ENCODE peak calls at places on chromosome 19, in seven cellular contexts. V, Y, D, L, P, O and A are unnamed samples.

GRCh38 chr19:29404951-29405727 is 120.7 kb upstream of the VSTM2B start:
- DNase-seq in Y (peak), O (no peak), P (peak), L (no peak), V (no peak), D (no peak), A (no peak)

GRCh38 chr19:3335431-3336350 is 30.7 kb upstream of the NFIC start:
- DNase-seq in Y (no peak), P (peak), V (no peak), L (peak), D (no peak), O (no peak), A (no peak)

GRCh38 chr19:14004619-14005380 is 1.3 kb downstream of the RFX1 start:
- DNase-seq in D (no peak), P (peak), Y (peak), O (no peak), V (no peak), L (peak), A (no peak)

GRCh38 chr19:10872551-10873107 is 1.3 kb downstream of the CARM1 start:
- DNase-seq in O (no peak), L (no peak), P (no peak), Y (no peak), V (no peak), D (no peak), A (no peak)

GRCh38 chr19:44891016-44891882 is at the start of gene TOMM40:
- DNase-seq in P (peak), D (peak), O (no peak), Y (no peak), V (no peak), L (peak), A (peak)

GRCh38 chr19:46579286-46579944 is 21.7 kb upstream of the CALM3 start:
- DNase-seq in V (no peak), L (peak), Y (no peak), P (no peak), D (peak), O (no peak), A (no peak)

GRCh38 chr19:43782689-43783231 is 2.0 kb upstream of the KCNN4 start:
- DNase-seq in V (no peak), P (peak), Y (peak), L (no peak), D (peak), O (no peak), A (no peak)

GRCh38 chr19:19540707-19541515 is 2.8 kb downstream of the CILP2 start:
- DNase-seq in V (no peak), L (peak), O (no peak), Y (peak), D (peak), P (peak), A (peak)

GRCh38 chr19:46607441-46607841 is 6.3 kb downstream of the CALM3 start:
- DNase-seq in L (no peak), D (no peak), V (peak), Y (no peak), O (no peak), P (peak), A (no peak)

GRCh38 chr19:51354742-51355148 is 11.4 kb downstream of the ETFB start:
- DNase-seq in L (no peak), Y (no peak), V (no peak), D (peak), P (no peak), O (no peak), A (peak)

GRCh38 chr19:5803441-5803751 is 1.5 kb upstream of the NRTN start:
- DNase-seq in D (no peak), O (no peak), Y (no peak), L (no peak), P (no peak), V (no peak), A (no peak)

GRCh38 chr19:31496076-31496475 is 146.8 kb upstream of the TSHZ3 start:
- DNase-seq in Y (peak), D (no peak), V (no peak), L (no peak), O (no peak), P (no peak), A (no peak)

GRCh38 chr19:6226444-6227155 is 53.2 kb downstream of the MLLT1 start:
- DNase-seq in V (no peak), Y (no peak), L (no peak), O (no peak), P (no peak), D (no peak), A (no peak)

GRCh38 chr19:18416778-18417249 is 2.4 kb upstream of the SSBP4 start:
- DNase-seq in V (peak), O (no peak), P (peak), Y (peak), D (peak), L (peak), A (peak)

GRCh38 chr19:3067549-3067948 is 5.3 kb upstream of the TLE5 start:
- DNase-seq in O (no peak), L (no peak), V (no peak), Y (no peak), P (no peak), D (no peak), A (no peak)

GRCh38 chr19:50702870-50703829 is 16.5 kb downstream of the SHANK1 start:
- DNase-seq in L (peak), Y (no peak), D (no peak), V (no peak), O (no peak), P (no peak), A (no peak)

GRCh38 chr19:12956446-12957388 is at the start of gene GADD45GIP1:
- DNase-seq in D (peak), Y (peak), O (no peak), P (peak), L (peak), V (peak), A (peak)

GRCh38 chr19:4547303-4548237 is 7.7 kb upstream of the LRG1 start:
- DNase-seq in O (no peak), V (no peak), D (no peak), P (no peak), L (peak), Y (peak), A (no peak)

GRCh38 chr19:11806354-11807098 is 7.5 kb upstream of the ZNF440 start:
- DNase-seq in V (no peak), P (no peak), D (no peak), L (peak), Y (no peak), O (no peak), A (no peak)

GRCh38 chr19:21323000-21323399 is 6.2 kb downstream of the ZNF708 start:
- DNase-seq in D (no peak), P (no peak), O (no peak), Y (no peak), L (no peak), V (no peak), A (no peak)

GRCh38 chr19:19548915-19549537 is 11.0 kb downstream of the CILP2 start:
- DNase-seq in L (peak), O (no peak), D (no peak), P (no peak), Y (no peak), V (no peak), A (no peak)

GRCh38 chr19:6572217-6572616 is 18.7 kb downstream of the CD70 start:
- DNase-seq in Y (peak), L (no peak), V (no peak), P (peak), D (no peak), O (no peak), A (no peak)

GRCh38 chr19:51194527-51195315 is 30.2 kb upstream of the CD33 start:
- DNase-seq in D (no peak), Y (no peak), O (no peak), V (no peak), P (no peak), L (no peak), A (no peak)

GRCh38 chr19:45564131-45564780 is 20.3 kb downstream of the OPA3 start:
- DNase-seq in L (no peak), O (no peak), Y (no peak), P (no peak), V (no peak), D (no peak), A (peak)

GRCh38 chr19:50377517-50377916 is 1.3 kb downstream of the NR1H2 start:
- DNase-seq in Y (no peak), D (no peak), P (no peak), O (no peak), V (no peak), L (no peak), A (no peak)

GRCh38 chr19:6654347-6655310 is 15.3 kb downstream of the TNFSF14 start:
- DNase-seq in O (no peak), L (no peak), V (no peak), P (peak), Y (no peak), D (peak), A (peak)

GRCh38 chr19:45876411-45877197 is 9.3 kb downstream of the IRF2BP1 start:
- DNase-seq in O (no peak), P (peak), V (peak), L (peak), D (no peak), Y (no peak), A (no peak)

GRCh38 chr19:10389863-10390262 is 9.5 kb upstream of the TYK2 start:
- DNase-seq in P (no peak), V (no peak), O (no peak), D (no peak), Y (no peak), L (no peak), A (no peak)

GRCh38 chr19:27753622-27754021 is 1459.3 kb downstream of the UQCRFS1 start:
- DNase-seq in P (no peak), Y (no peak), O (no peak), V (no peak), D (no peak), L (no peak), A (no peak)

GRCh38 chr19:33008738-33009137 is 36.7 kb downstream of the FAAP24 start:
- DNase-seq in Y (no peak), V (no peak), O (no peak), L (no peak), P (no peak), D (no peak), A (no peak)

GRCh38 chr19:36009220-36009619 is 607 bp upstream of the SYNE4 start:
- DNase-seq in O (peak), Y (peak), V (peak), P (peak), D (peak), L (peak), A (no peak)

GRCh38 chr19:52200044-52200443 is 10.2 kb downstream of the PPP2R1A start:
- DNase-seq in L (peak), D (no peak), Y (peak), P (no peak), O (peak), V (no peak), A (no peak)

GRCh38 chr19:49894011-49894664 is 2.5 kb downstream of the IL4I1 start:
- DNase-seq in Y (no peak), L (no peak), O (no peak), V (no peak), D (no peak), P (no peak), A (no peak)

GRCh38 chr19:35716735-35716984 is 1.1 kb upstream of the KMT2B start:
- DNase-seq in Y (no peak), D (no peak), P (no peak), O (no peak), V (no peak), L (no peak), A (no peak)

GRCh38 chr19:32829345-32829896 is 40.1 kb downstream of the SLC7A9 start:
- DNase-seq in D (no peak), Y (no peak), O (no peak), V (no peak), L (no peak), P (no peak), A (no peak)

DNA sequence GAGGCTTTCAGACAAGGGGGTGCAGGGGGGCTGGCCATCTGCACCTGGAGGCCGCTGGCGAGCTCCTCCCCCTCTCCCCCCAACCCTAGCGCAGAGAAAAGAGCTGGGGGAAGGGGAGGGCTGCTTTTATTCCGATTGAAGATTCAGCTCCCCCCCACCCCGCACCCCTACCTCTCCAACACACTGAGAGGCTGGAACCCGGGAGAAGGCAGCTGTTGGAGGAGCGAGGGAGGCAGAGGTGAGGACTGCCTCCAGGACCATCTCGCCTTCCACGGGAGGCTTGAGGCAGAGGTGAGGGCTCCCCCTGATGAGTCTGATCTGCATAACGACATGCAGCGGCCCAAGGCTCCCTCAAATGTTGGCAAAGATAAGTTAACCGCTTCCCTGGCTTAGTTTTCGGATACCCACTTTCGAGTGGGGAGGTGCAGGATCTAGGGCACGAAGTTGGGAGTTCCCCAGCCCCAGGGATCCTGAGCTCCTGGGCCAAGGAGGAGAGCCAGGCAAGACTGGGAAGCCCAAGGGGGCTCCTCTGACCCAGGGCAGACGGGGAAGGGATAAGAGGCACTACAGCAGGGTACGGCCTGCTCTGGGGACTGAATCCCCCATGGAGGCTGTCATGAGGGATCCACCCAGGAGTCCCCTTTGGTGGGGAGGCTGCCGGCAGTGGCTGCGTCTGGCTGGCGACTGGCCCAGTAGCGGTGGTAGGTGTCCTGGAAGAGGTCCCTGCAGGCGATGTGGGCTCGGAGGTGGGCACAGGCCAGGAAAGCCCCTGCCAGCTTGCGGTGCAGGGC is 1.2 kb upstream of the NUMBL start:
- DNase-seq in O (no peak), D (no peak), P (no peak), V (no peak), L (no peak), Y (no peak), A (peak)
- H3K4me3 ChIP-seq in O (peak), D (no peak), P (peak), V (peak), L (no peak), Y (no peak), A (peak)

GRCh38 chr19:8814176-8814575 is 17.9 kb downstream of the ZNF558 start:
- DNase-seq in V (no peak), L (no peak), O (no peak), D (no peak), P (no peak), Y (no peak), A (no peak)
- H3K4me3 ChIP-seq in V (no peak), L (no peak), O (no peak), D (no peak), P (no peak), Y (no peak), A (no peak)

DNA sequence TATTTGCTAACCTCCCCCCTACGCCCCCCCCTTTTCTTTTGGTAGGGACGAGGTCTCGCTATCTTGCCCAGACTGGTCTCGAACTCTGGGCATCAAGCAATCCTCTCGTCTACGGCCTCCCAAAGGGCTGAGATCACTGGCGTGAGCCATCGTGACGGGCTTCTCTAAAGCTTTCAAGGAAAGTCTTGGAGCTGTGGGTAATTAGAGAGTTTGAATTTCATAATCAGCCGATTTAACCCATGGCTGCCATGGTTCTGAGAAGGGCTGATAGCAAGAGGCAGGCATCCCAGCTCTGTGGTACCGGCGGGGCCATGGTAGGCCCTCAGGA is 679 bp upstream of the ABHD8 start:
- DNase-seq in Y (no peak), D (no peak), O (no peak), V (no peak), L (no peak), P (no peak), A (no peak)
- H3K4me3 ChIP-seq in Y (no peak), D (peak), O (no peak), V (peak), L (no peak), P (no peak), A (no peak)

GRCh38 chr19:38592940-38593339 is 24.8 kb downstream of the MAP4K1 start:
- DNase-seq in O (no peak), D (no peak), P (no peak), V (no peak), Y (peak), L (no peak), A (no peak)

GRCh38 chr19:38599722-38600121 is 18.0 kb downstream of the MAP4K1 start:
- DNase-seq in V (no peak), P (no peak), D (no peak), O (no peak), L (no peak), Y (no peak), A (no peak)

GRCh38 chr19:38597075-38597474 is 20.7 kb downstream of the MAP4K1 start:
- DNase-seq in D (no peak), P (no peak), Y (no peak), L (no peak), V (no peak), O (no peak), A (no peak)

DNA sequence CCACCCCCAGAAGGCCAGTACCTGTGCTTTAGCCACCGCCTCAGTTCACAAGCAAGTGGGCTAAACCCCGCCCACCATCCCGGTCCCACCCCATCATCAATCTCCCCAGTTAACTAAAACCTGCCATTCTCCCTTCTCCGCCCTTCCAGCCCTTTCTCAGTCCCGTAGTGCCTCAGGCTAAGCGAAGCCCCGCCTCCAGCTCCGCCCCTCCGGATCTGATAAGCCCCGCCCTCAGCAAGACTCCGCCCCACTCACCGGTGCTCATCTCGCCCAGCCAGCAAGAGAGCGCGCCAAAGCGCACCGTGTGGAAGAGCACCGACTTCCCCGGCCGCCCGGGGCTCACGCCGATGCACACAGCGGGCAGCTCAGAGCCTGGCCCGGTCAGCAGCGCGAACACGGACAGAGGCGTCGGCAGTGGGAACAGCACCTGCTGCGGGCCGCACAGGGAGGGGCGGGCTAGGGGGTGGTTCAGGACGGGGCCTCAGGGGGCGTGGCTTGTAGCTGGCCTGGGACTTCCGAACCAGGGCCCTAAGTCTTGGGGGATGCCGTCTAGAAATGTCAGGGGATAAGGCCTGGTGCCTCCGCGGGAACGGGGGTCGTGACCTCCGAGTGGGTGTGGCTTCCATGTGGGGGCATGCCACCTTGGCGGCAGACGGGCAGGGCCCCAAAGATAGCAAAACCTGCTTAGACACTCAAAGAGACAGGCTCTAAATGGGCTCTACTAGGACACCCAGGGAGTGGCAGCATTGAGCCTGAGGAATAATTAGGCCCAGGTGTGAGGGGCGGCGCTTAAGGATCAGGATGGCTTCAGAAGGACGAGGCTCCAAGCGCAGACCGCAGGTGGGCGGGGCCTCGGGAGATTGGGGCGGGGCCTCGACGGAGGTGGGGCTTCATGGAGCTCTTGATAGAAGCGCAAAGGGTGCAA is 21.4 kb downstream of the MAP4K1 start:
- DNase-seq in P (peak), O (no peak), L (no peak), Y (peak), V (no peak), D (no peak), A (no peak)
- H3K4me3 ChIP-seq in P (peak), O (no peak), L (no peak), Y (no peak), V (peak), D (no peak), A (no peak)

DNA sequence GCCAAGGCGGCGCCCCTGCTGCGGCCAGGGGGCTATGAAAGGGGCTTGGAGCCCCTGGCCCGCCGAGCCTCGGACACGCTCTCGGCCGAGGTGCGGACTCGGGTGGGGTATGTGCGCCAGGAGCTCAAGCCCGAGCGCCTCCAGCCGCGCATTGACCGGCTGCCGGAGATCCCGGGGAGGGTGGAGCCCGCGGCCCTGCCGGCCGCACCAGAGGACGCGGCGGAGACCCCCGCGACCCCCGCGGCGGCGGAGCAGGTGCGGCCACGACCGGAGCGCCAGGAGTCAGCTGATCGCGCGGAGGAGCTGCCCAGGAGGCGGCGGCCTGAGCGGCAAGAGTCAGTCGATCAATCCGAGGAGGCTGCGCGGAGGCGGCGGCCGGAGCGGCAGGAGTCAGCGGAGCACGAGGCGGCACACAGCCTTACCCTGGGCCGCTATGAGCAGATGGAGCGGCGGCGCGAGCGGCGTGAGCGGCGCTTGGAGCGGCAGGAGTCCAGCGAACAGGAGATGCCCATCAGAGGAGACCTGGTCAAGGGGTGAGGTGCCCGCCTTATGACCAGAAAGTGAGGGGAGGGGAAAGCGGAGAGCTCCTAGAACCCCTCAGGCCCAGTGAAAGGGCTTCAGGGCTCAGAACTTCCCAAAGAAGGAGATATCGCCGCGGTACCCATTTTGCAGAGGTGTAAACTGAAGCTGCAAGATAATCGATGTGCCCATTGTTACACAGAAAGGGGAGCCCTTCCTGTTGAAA is 8.8 kb upstream of the SHKBP1 start:
- DNase-seq in P (no peak), D (no peak), Y (peak), V (no peak), O (no peak), L (no peak), A (no peak)
- H3K4me3 ChIP-seq in P (peak), D (peak), Y (no peak), V (peak), O (peak), L (peak), A (no peak)

GRCh38 chr19:55156202-55157063 is 1.1 kb downstream of the TNNI3 start:
- DNase-seq in V (no peak), O (no peak), L (no peak), P (peak), D (peak), Y (no peak), A (no peak)
- H3K4me3 ChIP-seq in V (peak), O (peak), L (no peak), P (peak), D (no peak), Y (no peak), A (no peak)

GRCh38 chr19:1470864-1471513 is 8.0 kb downstream of the C19orf25 start:
- DNase-seq in V (no peak), L (no peak), P (no peak), O (no peak), Y (peak), D (peak), A (no peak)
- H3K4me3 ChIP-seq in V (peak), L (peak), P (peak), O (no peak), Y (no peak), D (peak), A (peak)